ENCODE peak calls at places on chromosomes 6 and 20, in five cellular contexts. M, Z, P, L and H are unnamed samples. For H3K36me3, the result is how much of the 10 kb centered on the place peaks cover.

GRCh38 chr6:48611332-48611731 is 500.3 kb upstream of the PTCHD4 start:
- DNase-seq in L (no peak), Z (no peak), P (no peak), M (peak), H (no peak)

GRCh38 chr6:527989-528673 is 128.8 kb downstream of the HUS1B start:
- DNase-seq in Z (no peak), M (no peak), P (no peak), L (no peak), H (no peak)

GRCh38 chr20:41392871-41393704 is 26.5 kb upstream of the EMILIN3 start:
- DNase-seq in M (peak), Z (no peak), P (no peak), L (no peak), H (no peak)

GRCh38 chr20:61407561-61407960 is 155.5 kb downstream of the CDH4 start:
- DNase-seq in L (no peak), M (no peak), P (no peak), Z (no peak), H (no peak)

GRCh38 chr6:87661503-87661902 is 40.5 kb downstream of the AKIRIN2 start:
- DNase-seq in L (no peak), Z (no peak), P (no peak), M (no peak), H (no peak)

GRCh38 chr6:137685798-137686197 is 181.3 kb upstream of the TNFAIP3 start:
- DNase-seq in Z (no peak), P (no peak), L (no peak), M (no peak), H (no peak)

GRCh38 chr20:53712212-53712977 is 118.8 kb upstream of the ZNF217 start:
- DNase-seq in P (no peak), L (no peak), M (no peak), Z (no peak), H (no peak)

GRCh38 chr6:54053893-54054391 is 57.3 kb upstream of the MLIP start:
- DNase-seq in M (peak), Z (no peak), L (peak), P (no peak), H (no peak)

GRCh38 chr6:78810146-78810545 is 57.2 kb upstream of the IRAK1BP1 start:
- DNase-seq in P (no peak), L (peak), Z (no peak), M (peak), H (no peak)

GRCh38 chr20:44151621-44152416 is 35.2 kb downstream of the JPH2 start:
- DNase-seq in P (no peak), M (no peak), L (peak), Z (no peak), H (no peak)

GRCh38 chr6:113481441-113481840 is 375.7 kb upstream of the MARCKS start:
- DNase-seq in L (peak), P (no peak), M (no peak), Z (no peak), H (no peak)

GRCh38 chr6:37550436-37550835 is 50.7 kb upstream of the CCDC167 start:
- DNase-seq in P (no peak), M (peak), L (no peak), Z (no peak), H (no peak)

GRCh38 chr6:72649032-72649984 is 27.4 kb downstream of the KCNQ5 start:
- DNase-seq in P (no peak), M (peak), L (no peak), Z (no peak), H (no peak)

GRCh38 chr6:54335871-54336270 is 27.6 kb downstream of the TINAG start:
- DNase-seq in L (peak), Z (no peak), M (peak), P (no peak), H (no peak)

GRCh38 chr20:45345104-45345936 is 2.9 kb downstream of the SDC4 start:
- DNase-seq in Z (peak), L (no peak), P (no peak), M (no peak), H (no peak)

GRCh38 chr20:25270829-25271251 is 23.0 kb downstream of the PYGB start:
- DNase-seq in L (no peak), P (no peak), M (no peak), Z (no peak), H (no peak)

GRCh38 chr6:105789935-105790334 is 296.2 kb upstream of the PRDM1 start:
- DNase-seq in P (no peak), L (no peak), Z (no peak), M (no peak), H (no peak)

GRCh38 chr6:160534050-160534696 is 129.9 kb downstream of the LPA start:
- DNase-seq in Z (no peak), P (peak), L (peak), M (peak), H (peak)

GRCh38 chr6:75230484-75231325 is 12.9 kb downstream of the COX7A2 start:
- DNase-seq in Z (no peak), L (peak), M (peak), P (no peak), H (no peak)

GRCh38 chr6:31614674-31615578 is at the start of gene AIF1:
- DNase-seq in P (no peak), Z (no peak), L (peak), M (no peak), H (no peak)

GRCh38 chr6:106715922-106716321 is 86.5 kb downstream of the QRSL1 start:
- DNase-seq in Z (no peak), M (no peak), L (no peak), P (no peak), H (no peak)

GRCh38 chr6:168182908-168183612 is 104.0 kb upstream of the FRMD1 start:
- DNase-seq in Z (no peak), L (no peak), P (no peak), M (no peak), H (no peak)

GRCh38 chr20:45115386-45115774 is 406 bp upstream of the WFDC5 start:
- DNase-seq in Z (no peak), L (no peak), P (no peak), M (no peak), H (no peak)

GRCh38 chr6:100456881-100457220 is 7.9 kb downstream of the SIM1 start:
- DNase-seq in M (no peak), P (no peak), Z (no peak), L (no peak), H (no peak)

GRCh38 chr20:48180039-48180438 is 394.8 kb upstream of the SULF2 start:
- DNase-seq in M (no peak), Z (no peak), L (peak), P (no peak), H (no peak)

GRCh38 chr6:96194675-96195074 is 178.9 kb downstream of the FUT9 start:
- DNase-seq in Z (no peak), P (no peak), M (no peak), L (no peak), H (no peak)

GRCh38 chr20:17810847-17811604 is 111.3 kb downstream of the BANF2 start:
- DNase-seq in M (no peak), P (no peak), L (no peak), Z (peak), H (no peak)

GRCh38 chr6:6003334-6004146 is 3.2 kb downstream of the NRN1 start:
- DNase-seq in L (no peak), M (no peak), Z (peak), P (no peak), H (no peak)

GRCh38 chr6:147048930-147049329 is 155.3 kb upstream of the STXBP5 start:
- DNase-seq in M (no peak), P (no peak), Z (no peak), L (no peak), H (no peak)

GRCh38 chr6:43040542-43041257 is 13.0 kb downstream of the CUL7 start:
- DNase-seq in M (no peak), Z (no peak), P (no peak), L (no peak), H (no peak)

GRCh38 chr6:43043310-43043709 is 10.3 kb downstream of the CUL7 start:
- DNase-seq in Z (no peak), L (no peak), P (no peak), M (no peak), H (no peak)

GRCh38 chr6:43050981-43051380 is 2.7 kb downstream of the CUL7 start:
- DNase-seq in Z (peak), L (no peak), M (no peak), P (no peak), H (no peak)

GRCh38 chr6:43047998-43048397 is 5.7 kb downstream of the CUL7 start:
- DNase-seq in P (no peak), L (no peak), M (no peak), Z (no peak), H (no peak)

GRCh38 chr6:43045371-43045930 is 8.2 kb downstream of the CUL7 start:
- DNase-seq in Z (no peak), P (no peak), M (no peak), L (no peak), H (no peak)
- H3K36me3 ChIP-seq in Z (half or more), P (under half), M (under half), L (under half), H (under half)

GRCh38 chr20:49288784-49289696 is 11.2 kb upstream of the ZNFX1 start:
- DNase-seq in L (peak), P (no peak), Z (no peak), M (no peak), H (no peak)
- H3K36me3 ChIP-seq in L (under half), P (half or more), Z (half or more), M (under half), H (half or more)

GRCh38 chr20:58416832-58417231 is 27.8 kb downstream of the VAPB start:
- DNase-seq in Z (no peak), L (no peak), P (no peak), M (no peak), H (no peak)

GRCh38 chr20:58420798-58421496 is 31.9 kb downstream of the VAPB start:
- DNase-seq in P (no peak), Z (no peak), M (peak), L (no peak), H (no peak)

GRCh38 chr20:58421497-58421850 is 32.4 kb downstream of the VAPB start:
- DNase-seq in M (no peak), Z (no peak), L (no peak), P (no peak), H (no peak)

GRCh38 chr20:58417418-58417817 is 28.4 kb downstream of the VAPB start:
- DNase-seq in P (no peak), L (no peak), Z (no peak), M (no peak), H (no peak)

GRCh38 chr20:58418949-58419748 is 30.1 kb downstream of the VAPB start:
- DNase-seq in Z (no peak), M (no peak), L (no peak), P (no peak), H (no peak)
- H3K36me3 ChIP-seq in Z (under half), M (under half), L (under half), P (under half), H (under half)

GRCh38 chr6:15510121-15510520 is 152.7 kb downstream of the DTNBP1 start:
- DNase-seq in L (no peak), M (no peak), Z (no peak), P (no peak), H (no peak)
- H3K36me3 ChIP-seq in L (under half), M (under half), Z (half or more), P (half or more), H (half or more)

GRCh38 chr20:63890616-63891015 is 4.3 kb upstream of the DNAJC5 start:
- DNase-seq in Z (no peak), L (no peak), P (no peak), M (no peak), H (no peak)
- H3K36me3 ChIP-seq in Z (half or more), L (under half), P (under half), M (under half), H (under half)

DNA sequence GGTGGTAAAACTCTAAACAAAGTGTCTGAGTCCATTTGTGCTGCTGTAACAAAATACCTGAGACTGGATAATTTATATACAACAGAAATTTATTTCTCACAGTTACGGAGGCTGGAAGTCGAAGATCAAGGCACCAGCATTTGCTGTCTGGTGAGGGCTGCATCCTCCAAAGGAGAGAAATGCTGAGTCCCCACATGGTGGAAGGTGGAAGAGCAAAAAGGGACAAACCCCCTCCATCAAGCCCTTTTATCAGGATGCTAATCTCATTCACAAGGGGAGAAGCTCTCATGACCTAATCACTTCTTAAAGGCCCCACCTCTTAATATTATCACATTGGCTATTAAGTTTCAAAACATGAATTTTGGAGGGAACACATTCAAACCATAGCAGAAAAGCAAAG is 55.9 kb upstream of the SYNJ2 start:
- DNase-seq in L (no peak), Z (no peak), P (no peak), M (no peak), H (no peak)
- H3K36me3 ChIP-seq in L (under half), Z (under half), P (under half), M (under half), H (under half)

DNA sequence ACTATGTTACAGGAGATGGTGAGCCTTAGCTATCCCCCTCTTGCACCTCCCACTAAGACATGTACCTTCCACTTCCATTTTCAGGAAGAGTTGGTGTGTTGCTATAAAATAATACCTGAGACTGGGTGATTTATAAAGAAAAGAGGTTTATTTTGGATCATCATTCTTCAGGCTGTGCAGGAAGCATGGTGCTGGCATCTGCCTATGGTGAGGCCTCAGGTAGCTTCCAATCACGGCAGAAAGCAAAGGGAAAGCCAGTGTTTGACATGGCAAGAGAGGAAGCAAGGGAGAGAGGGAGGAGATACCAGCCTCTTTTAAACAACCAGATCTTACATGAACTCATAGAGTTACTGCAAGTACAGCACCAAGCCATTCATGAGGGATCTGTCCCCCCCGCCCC is 32.2 kb downstream of the GSS start:
- DNase-seq in L (no peak), Z (no peak), M (no peak), P (no peak), H (no peak)
- H3K36me3 ChIP-seq in L (under half), Z (half or more), M (under half), P (under half), H (under half)

DNA sequence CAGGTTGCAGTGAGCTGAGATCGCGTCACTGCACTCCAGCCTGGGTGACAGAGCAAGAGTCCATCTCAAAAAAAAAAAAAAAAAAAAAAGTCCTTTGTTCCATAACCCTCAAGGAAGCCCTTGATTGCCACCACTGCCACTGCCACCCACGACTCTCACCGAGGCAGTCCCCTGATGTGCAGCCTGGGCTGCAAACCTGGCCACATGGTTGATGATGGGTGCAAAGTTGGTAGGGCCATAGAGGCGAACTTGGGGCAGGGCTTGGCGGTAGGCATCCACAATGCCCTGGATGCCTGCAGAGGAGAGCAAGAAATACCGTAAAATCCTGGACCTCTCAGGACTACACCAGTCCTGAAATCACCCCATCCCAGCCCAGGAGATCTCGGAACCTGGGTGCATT is 11.5 kb downstream of the SPAG4 start:
- DNase-seq in M (no peak), L (no peak), Z (no peak), P (no peak), H (no peak)
- H3K36me3 ChIP-seq in M (under half), L (under half), Z (half or more), P (under half), H (half or more)

GRCh38 chr6:158584236-158584651 is 24.4 kb downstream of the TMEM181 start:
- DNase-seq in M (no peak), L (no peak), Z (no peak), P (no peak), H (no peak)
- H3K36me3 ChIP-seq in M (under half), L (under half), Z (under half), P (under half), H (half or more)

DNA sequence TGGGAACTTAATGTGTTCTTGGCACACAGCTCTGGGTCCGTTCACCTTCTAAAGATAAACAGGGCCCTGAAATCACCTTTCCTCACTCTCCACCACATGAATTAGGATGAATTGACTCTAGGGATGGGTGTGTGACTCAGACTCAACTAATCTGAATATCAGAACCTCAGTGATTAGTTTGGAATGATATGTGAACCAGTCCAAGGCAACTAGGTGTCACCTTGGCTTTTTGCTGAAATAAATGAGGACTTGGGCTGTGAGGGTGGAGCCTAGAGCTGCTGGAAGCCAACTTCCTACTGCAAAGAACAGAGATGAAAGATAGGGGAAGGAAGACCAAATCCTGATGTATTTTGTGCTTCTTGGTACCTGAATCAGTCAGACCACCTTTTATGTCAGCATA is 132.0 kb upstream of the RNF24 start:
- DNase-seq in Z (no peak), L (peak), P (no peak), M (no peak), H (no peak)
- H3K36me3 ChIP-seq in Z (under half), L (under half), P (under half), M (under half), H (under half)